ENCODE peak calls at places on chromosomes 1 and 21, in five cellular contexts. L is H1; U is stimulated activated CD4-positive, alpha-beta T cell treated with anti-CD3 and anti-CD28 coated beads, Interleukin-15, amount 100 ng/mL, for 48 hours; I is HTR-8/SVneo; H is activated CD4-positive, alpha-beta T cell treated with anti-CD3 and anti-CD28 coated beads for 24 hours. R is an unnamed sample.

GRCh38 chr1:153790282-153790995 is 15.2 kb downstream of the SLC27A3 start:
- DNase-seq in L (no peak), U (no peak), I (no peak), H (no peak), R (no peak)

GRCh38 chr1:202031796-202032195 is 21.4 kb downstream of the ELF3 start:
- DNase-seq in L (no peak), U (no peak), I (no peak), H (no peak), R (no peak)

GRCh38 chr1:9684806-9685205 is 33.3 kb downstream of the PIK3CD start:
- DNase-seq in L (no peak), U (no peak), I (no peak), H (no peak), R (no peak)

GRCh38 chr1:201051399-201051798 is 27.9 kb upstream of the KIF21B start:
- DNase-seq in L (no peak), U (peak), I (no peak), H (no peak), R (no peak)

GRCh38 chr1:15830284-15830657 is 17.2 kb upstream of the SPEN start:
- DNase-seq in L (no peak), U (no peak), I (no peak), H (no peak), R (no peak)

GRCh38 chr1:925532-926421 is 2.1 kb downstream of the SAMD11 start:
- DNase-seq in L (no peak), U (no peak), I (peak), H (no peak), R (no peak)

GRCh38 chr1:9289724-9290493 is 2.8 kb upstream of the SPSB1 start:
- DNase-seq in L (no peak), U (peak), I (peak), H (no peak), R (no peak)

GRCh38 chr21:41142051-41142795 is 25.7 kb upstream of the BACE2 start:
- DNase-seq in L (no peak), U (no peak), I (no peak), H (no peak), R (no peak)

GRCh38 chr1:168234846-168235547 is 9.2 kb downstream of the SFT2D2 start:
- DNase-seq in L (no peak), U (peak), I (peak), H (no peak), R (peak)

GRCh38 chr1:152622803-152623202 is at the start of gene LCE3A:
- DNase-seq in L (no peak), U (no peak), I (no peak), H (no peak), R (no peak)

GRCh38 chr1:30477588-30477987 is 245.8 kb downstream of the MATN1 start:
- DNase-seq in L (no peak), U (no peak), I (no peak), H (no peak), R (no peak)

GRCh38 chr1:233269656-233270055 is 25.9 kb downstream of the PCNX2 start:
- DNase-seq in L (no peak), U (no peak), I (peak), H (no peak), R (no peak)

GRCh38 chr1:184299076-184299790 is 87.6 kb upstream of the C1orf21 start:
- DNase-seq in L (no peak), U (no peak), I (no peak), H (no peak), R (no peak)

GRCh38 chr1:179871940-179872339 is 5.7 kb downstream of the TOR1AIP2 start:
- DNase-seq in L (no peak), U (no peak), I (no peak), H (no peak), R (no peak)

GRCh38 chr1:186212574-186213224 is 162.4 kb downstream of the TPR start:
- DNase-seq in L (peak), U (no peak), I (peak), H (no peak), R (no peak)

GRCh38 chr1:41661428-41662060 is 177.1 kb upstream of the EDN2 start:
- DNase-seq in L (no peak), U (no peak), I (no peak), H (no peak), R (no peak)

GRCh38 chr1:111414756-111415155 is 12.8 kb downstream of the OVGP1 start:
- DNase-seq in L (no peak), U (no peak), I (no peak), H (no peak), R (no peak)

GRCh38 chr1:156905176-156905575 is 11.7 kb downstream of the PEAR1 start:
- DNase-seq in L (no peak), U (no peak), I (no peak), H (no peak), R (no peak)

GRCh38 chr21:38244885-38245869 is 11.6 kb upstream of the KCNJ15 start:
- DNase-seq in L (no peak), U (peak), I (peak), H (peak), R (no peak)

GRCh38 chr21:31570824-31571425 is 88.6 kb upstream of the SOD1 start:
- DNase-seq in L (no peak), U (no peak), I (no peak), H (no peak), R (no peak)

GRCh38 chr21:31034378-31034777 is 3.9 kb downstream of the KRTAP19-8 start:
- DNase-seq in L (no peak), U (no peak), I (no peak), H (no peak), R (no peak)

GRCh38 chr1:16420719-16421118 is 16.5 kb downstream of the SPATA21 start:
- DNase-seq in L (no peak), U (peak), I (no peak), H (peak), R (peak)

GRCh38 chr21:42312626-42313104 is 2.5 kb downstream of the TFF3 start:
- DNase-seq in L (no peak), U (no peak), I (no peak), H (no peak), R (no peak)

GRCh38 chr1:177209357-177209756 is 38.6 kb downstream of the BRINP2 start:
- DNase-seq in L (no peak), U (no peak), I (peak), H (no peak), R (no peak)

GRCh38 chr1:115089443-115090340 is at the start of gene TSPAN2:
- DNase-seq in L (peak), U (no peak), I (peak), H (no peak), R (peak)

GRCh38 chr1:227739636-227740035 is 4.4 kb downstream of the SNAP47 start:
- DNase-seq in L (no peak), U (no peak), I (no peak), H (no peak), R (no peak)

GRCh38 chr1:26693557-26694184 is 2.1 kb upstream of the ARID1A start:
- DNase-seq in L (no peak), U (no peak), I (no peak), H (no peak), R (no peak)

GRCh38 chr1:78275456-78275855 is 215.3 kb upstream of the PTGFR start:
- DNase-seq in L (no peak), U (no peak), I (no peak), H (no peak), R (no peak)

GRCh38 chr1:8204823-8205222 is 113.1 kb upstream of the SLC45A1 start:
- DNase-seq in L (no peak), U (no peak), I (no peak), H (no peak), R (no peak)

GRCh38 chr1:43973981-43974442 is 748 bp upstream of the ATP6V0B start:
- DNase-seq in L (no peak), U (no peak), I (no peak), H (no peak), R (no peak)

GRCh38 chr1:66739401-66740157 is 12.7 kb upstream of the DYNLT5 start:
- DNase-seq in L (no peak), U (no peak), I (no peak), H (no peak), R (no peak)

GRCh38 chr1:205631010-205631726 is 643 bp downstream of the ELK4 start:
- DNase-seq in L (peak), U (peak), I (peak), H (peak), R (peak)

GRCh38 chr1:27891196-27891889 is 19.0 kb downstream of the THEMIS2 start:
- DNase-seq in L (no peak), U (no peak), I (no peak), H (no peak), R (no peak)

GRCh38 chr1:228837817-228838716 is 102.8 kb downstream of the RHOU start:
- DNase-seq in L (no peak), U (no peak), I (peak), H (no peak), R (no peak)

GRCh38 chr1:186741640-186742039 is 61.4 kb upstream of the PTGS2 start:
- DNase-seq in L (no peak), U (no peak), I (no peak), H (no peak), R (no peak)

GRCh38 chr1:38327559-38327973 is 281.0 kb upstream of the POU3F1 start:
- DNase-seq in L (no peak), U (no peak), I (no peak), H (no peak), R (no peak)

GRCh38 chr1:23417570-23417969 is 7.0 kb downstream of the TCEA3 start:
- DNase-seq in L (no peak), U (no peak), I (no peak), H (no peak), R (no peak)

R was measured in effector memory CD4-positive, alpha-beta T cell.